ENCODE peak calls at places on chromosomes 11 and 22, in seven cellular contexts. P is thoracic aorta, R is lower lobe of right lung, D is PC-3, Q is GM23338, C is AG09309, M is AG04450. U is an unnamed sample.

GRCh38 chr11:116687458-116688201 is 85.2 kb downstream of the BUD13 start:
- DNase-seq in C (no peak), P (no peak), D (peak), R (no peak), Q (peak), M (no peak), U (no peak)

GRCh38 chr22:30246962-30247376 is 410 bp upstream of the LIF start:
- DNase-seq in D (no peak), P (no peak), M (no peak), C (no peak), Q (no peak), R (no peak), U (no peak)

GRCh38 chr11:85313741-85314140 is 313.4 kb downstream of the DLG2 start:
- DNase-seq in M (no peak), R (no peak), D (no peak), Q (no peak), P (no peak), C (no peak), U (no peak)

GRCh38 chr11:122803716-122804115 is 34.6 kb upstream of the CRTAM start:
- DNase-seq in Q (no peak), R (no peak), P (no peak), C (no peak), D (peak), M (no peak), U (no peak)

GRCh38 chr11:130467116-130467990 is 18.9 kb downstream of the ADAMTS15 start:
- DNase-seq in C (no peak), P (no peak), M (no peak), Q (no peak), R (no peak), D (no peak), U (no peak)

GRCh38 chr11:104968365-104968855 is at the start of gene CASP4:
- DNase-seq in R (no peak), D (peak), P (peak), M (peak), C (peak), Q (no peak), U (peak)

GRCh38 chr22:22684605-22685561 is 40.5 kb downstream of the GGTLC2 start:
- DNase-seq in D (peak), Q (peak), R (no peak), P (no peak), M (peak), C (peak), U (peak)

GRCh38 chr11:46162700-46163099 is 41.4 kb upstream of the PHF21A start:
- DNase-seq in C (no peak), Q (no peak), D (no peak), R (no peak), P (no peak), M (no peak), U (no peak)

GRCh38 chr11:120184946-120185677 is 25.7 kb upstream of the OAF start:
- DNase-seq in D (no peak), Q (no peak), M (no peak), C (no peak), P (no peak), R (no peak), U (no peak)

GRCh38 chr11:58391879-58392278 is 14.8 kb downstream of the OR5B3 start:
- DNase-seq in P (no peak), C (no peak), D (peak), M (peak), R (no peak), Q (no peak), U (no peak)

GRCh38 chr11:68409748-68410344 is 50.7 kb upstream of the PPP6R3 start:
- DNase-seq in Q (no peak), C (no peak), D (no peak), P (no peak), R (no peak), M (no peak), U (no peak)

GRCh38 chr11:116062526-116063171 is 558.4 kb upstream of the CADM1 start:
- DNase-seq in Q (no peak), M (no peak), P (no peak), D (no peak), C (no peak), R (no peak), U (no peak)

GRCh38 chr11:88583232-88583631 is 245.7 kb upstream of the CTSC start:
- DNase-seq in P (no peak), M (no peak), Q (peak), C (no peak), R (no peak), D (no peak), U (no peak)
- TF ChIP-seq CTCF in P (no peak), M (no peak), Q (no peak), C (no peak), R (no peak), D (no peak), U (no peak)

GRCh38 chr11:5243845-5244180 is 5.8 kb downstream of the HBG1 start:
- DNase-seq in Q (no peak), M (no peak), P (no peak), R (no peak), D (no peak), C (no peak), U (no peak)
- TF ChIP-seq CTCF in Q (no peak), M (no peak), P (no peak), R (no peak), D (no peak), C (no peak), U (no peak)

DNA sequence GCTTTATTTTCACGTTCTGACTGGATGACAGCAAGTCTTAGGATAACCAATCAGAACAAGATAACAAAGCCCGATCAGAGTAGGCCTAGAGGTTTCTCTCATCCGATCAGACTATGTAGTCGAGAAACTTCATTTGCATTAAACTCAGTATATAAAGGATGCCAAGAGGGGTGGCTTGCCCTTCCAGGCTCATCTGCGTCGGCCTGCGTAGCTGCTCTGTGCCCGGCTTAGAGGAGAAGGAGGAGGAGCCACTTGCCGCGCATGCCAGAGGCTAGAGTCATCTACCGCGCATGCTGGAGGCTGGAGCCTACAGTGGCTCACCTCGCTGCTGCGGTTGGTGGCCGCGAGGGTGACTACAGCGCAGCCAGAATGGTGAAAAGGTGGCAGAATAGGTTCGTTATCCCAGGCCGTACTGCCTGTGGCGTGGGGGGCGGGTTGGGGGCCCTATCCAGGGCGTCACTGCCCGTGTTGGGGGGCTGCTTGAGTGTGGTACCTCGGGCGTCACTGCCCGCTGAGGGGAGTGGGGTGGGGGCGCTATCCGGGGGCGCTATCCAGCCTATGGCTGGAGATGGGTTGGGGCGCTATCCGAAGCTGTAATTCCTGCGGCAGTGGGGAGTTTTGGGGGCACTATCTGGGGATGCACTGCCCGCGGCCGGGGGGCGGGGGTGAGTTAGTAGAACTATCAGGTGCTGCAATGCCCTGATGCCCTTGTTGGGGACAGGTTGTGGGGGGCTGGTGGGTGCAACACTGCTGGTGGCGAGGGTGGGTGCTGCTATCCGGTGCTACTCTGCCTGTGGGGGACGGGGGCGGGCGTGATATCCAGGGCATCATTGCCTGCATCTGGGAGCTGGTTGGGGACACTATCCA is at the start of gene RFPL2:
- DNase-seq in R (peak), D (no peak), M (no peak), C (no peak), Q (peak), P (no peak), U (peak)
- TF ChIP-seq CTCF in R (no peak), D (no peak), M (no peak), C (no peak), Q (no peak), P (no peak), U (no peak)

GRCh38 chr11:34166806-34167740 is 61.6 kb downstream of the NAT10 start:
- DNase-seq in C (no peak), M (no peak), Q (no peak), D (no peak), R (no peak), P (no peak), U (no peak)

GRCh38 chr11:34168642-34169051 is 63.2 kb downstream of the NAT10 start:
- DNase-seq in P (no peak), D (peak), R (no peak), Q (no peak), M (no peak), C (no peak), U (no peak)

GRCh38 chr11:34167961-34168360 is 62.5 kb downstream of the NAT10 start:
- DNase-seq in R (no peak), D (no peak), P (no peak), M (no peak), C (no peak), Q (no peak), U (no peak)

GRCh38 chr11:34165121-34165520 is 59.7 kb downstream of the NAT10 start:
- DNase-seq in C (no peak), D (no peak), M (no peak), R (no peak), Q (no peak), P (no peak), U (no peak)

DNA sequence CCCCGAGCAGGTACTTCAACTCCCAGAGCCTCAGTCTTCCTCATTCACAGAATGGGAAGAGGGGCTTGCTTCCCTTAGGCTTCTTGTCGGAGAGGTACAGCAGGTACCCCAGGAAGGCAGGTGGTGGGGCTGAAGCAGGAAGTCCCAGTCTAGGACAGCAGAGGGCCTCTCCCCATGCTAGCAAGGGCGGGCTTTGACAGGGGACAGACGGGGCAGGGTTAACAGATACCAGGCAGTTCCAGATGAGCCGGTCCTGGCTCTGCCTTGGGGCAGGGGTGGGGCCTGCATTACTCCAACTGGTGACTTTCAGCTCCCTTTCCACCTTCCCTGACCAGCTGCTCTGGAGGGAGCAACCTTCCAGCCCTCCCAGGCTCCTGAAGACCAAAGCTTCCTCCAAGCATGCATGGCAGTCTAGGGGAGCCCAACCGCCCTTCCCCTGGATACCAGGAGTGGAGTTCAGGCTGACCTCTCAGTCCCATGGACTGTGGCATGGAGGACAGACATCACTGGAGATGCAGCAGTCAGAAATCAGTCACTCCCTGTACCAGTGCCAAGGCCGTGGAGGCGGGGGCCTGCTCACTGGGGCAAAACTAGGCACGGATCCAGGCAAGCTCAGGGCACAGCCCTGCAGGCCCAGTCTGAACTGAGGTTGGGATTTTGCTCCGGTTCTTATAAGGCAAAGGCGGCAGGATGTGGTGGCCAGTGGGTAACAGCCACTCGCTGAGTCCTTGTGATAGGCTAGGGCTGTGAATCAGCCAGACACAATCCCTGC is 60.5 kb downstream of the NAT10 start:
- DNase-seq in Q (peak), M (no peak), P (no peak), D (peak), C (no peak), R (no peak), U (no peak)
- TF ChIP-seq CTCF in Q (peak), M (no peak), P (no peak), D (peak), C (no peak), R (no peak), U (no peak)

U was measured in GM13976.